ENCODE peak calls at places on chromosomes 3 and 15, in four cellular contexts. J is endodermal cell, O is esophagus muscularis mucosa, C is lung. U is an unnamed sample.

GRCh38 chr3:146598486-146598885 is 6.7 kb downstream of the PLSCR5 start:
- DNase-seq in C (no peak), J (no peak), O (no peak), U (no peak)

GRCh38 chr3:170364965-170365364 is 7.5 kb downstream of the SKIL start:
- DNase-seq in J (no peak), O (no peak), C (no peak), U (no peak)

GRCh38 chr3:172150896-172151295 is 111.5 kb downstream of the FNDC3B start:
- DNase-seq in J (no peak), C (no peak), O (no peak), U (no peak)

GRCh38 chr3:63355809-63356208 is 77.7 kb downstream of the SYNPR start:
- DNase-seq in J (no peak), O (no peak), C (no peak), U (no peak)

GRCh38 chr15:99707481-99708270 is 25.6 kb downstream of the LYSMD4 start:
- DNase-seq in C (no peak), J (no peak), O (no peak), U (no peak)

GRCh38 chr15:68704496-68705021 is 116.1 kb downstream of the ANP32A start:
- DNase-seq in C (peak), O (no peak), J (peak), U (peak)

GRCh38 chr15:72229076-72229946 is 1.7 kb downstream of the PKM start:
- DNase-seq in O (no peak), J (peak), C (no peak), U (no peak)

GRCh38 chr3:172536993-172537419 is 13.8 kb upstream of the TNFSF10 start:
- DNase-seq in C (no peak), J (no peak), O (no peak), U (no peak)

GRCh38 chr3:171206283-171206682 is 179.8 kb upstream of the SLC2A2 start:
- DNase-seq in O (no peak), J (peak), C (no peak), U (no peak)

GRCh38 chr3:147267431-147267830 is 138.9 kb downstream of the ZIC4 start:
- DNase-seq in J (no peak), O (no peak), C (no peak), U (no peak)

GRCh38 chr3:159941043-159941994 is 47.3 kb upstream of the IL12A start:
- DNase-seq in J (no peak), C (no peak), O (peak), U (no peak)

GRCh38 chr15:67715166-67715565 is 110.1 kb upstream of the SKOR1 start:
- DNase-seq in O (no peak), C (no peak), J (no peak), U (no peak)

GRCh38 chr15:57578288-57578900 is 13.3 kb upstream of the MYZAP start:
- DNase-seq in J (no peak), O (no peak), C (no peak), U (no peak)

GRCh38 chr3:12986521-12986920 is 86.7 kb downstream of the IQSEC1 start:
- DNase-seq in O (no peak), C (no peak), J (peak), U (no peak)

GRCh38 chr3:194472290-194472920 is 14.4 kb downstream of the ATP13A3 start:
- DNase-seq in J (no peak), O (no peak), C (no peak), U (no peak)

GRCh38 chr3:15306979-15307359 is 25.4 kb downstream of the SH3BP5 start:
- DNase-seq in O (no peak), J (no peak), C (no peak), U (no peak)

GRCh38 chr3:85007195-85008094 is 48.7 kb downstream of the CADM2 start:
- DNase-seq in C (no peak), J (no peak), O (no peak), U (no peak)

GRCh38 chr3:185687479-185687878 is 101.4 kb downstream of the SENP2 start:
- DNase-seq in C (no peak), J (no peak), O (peak), U (no peak)

GRCh38 chr3:156371683-156372082 is 183.2 kb downstream of the SSR3 start:
- DNase-seq in O (no peak), J (no peak), C (no peak), U (no peak)

GRCh38 chr3:71180524-71180923 is 403.0 kb downstream of the FOXP1 start:
- DNase-seq in C (no peak), J (no peak), O (no peak), U (no peak)

GRCh38 chr3:138598534-138598933 is 4.5 kb upstream of the CEP70 start:
- DNase-seq in J (no peak), C (no peak), O (no peak), U (no peak)

GRCh38 chr15:89019436-89019835 is 68.8 kb upstream of the ABHD2 start:
- DNase-seq in J (no peak), O (no peak), C (no peak), U (no peak)

GRCh38 chr15:89016549-89017041 is 71.7 kb upstream of the ABHD2 start:
- DNase-seq in C (no peak), J (no peak), O (no peak), U (peak)

GRCh38 chr15:89015412-89016097 is 72.7 kb upstream of the ABHD2 start:
- DNase-seq in C (no peak), O (no peak), J (no peak), U (no peak)

GRCh38 chr15:89018235-89018634 is 70.0 kb upstream of the ABHD2 start:
- DNase-seq in C (no peak), J (no peak), O (no peak), U (peak)

DNA sequence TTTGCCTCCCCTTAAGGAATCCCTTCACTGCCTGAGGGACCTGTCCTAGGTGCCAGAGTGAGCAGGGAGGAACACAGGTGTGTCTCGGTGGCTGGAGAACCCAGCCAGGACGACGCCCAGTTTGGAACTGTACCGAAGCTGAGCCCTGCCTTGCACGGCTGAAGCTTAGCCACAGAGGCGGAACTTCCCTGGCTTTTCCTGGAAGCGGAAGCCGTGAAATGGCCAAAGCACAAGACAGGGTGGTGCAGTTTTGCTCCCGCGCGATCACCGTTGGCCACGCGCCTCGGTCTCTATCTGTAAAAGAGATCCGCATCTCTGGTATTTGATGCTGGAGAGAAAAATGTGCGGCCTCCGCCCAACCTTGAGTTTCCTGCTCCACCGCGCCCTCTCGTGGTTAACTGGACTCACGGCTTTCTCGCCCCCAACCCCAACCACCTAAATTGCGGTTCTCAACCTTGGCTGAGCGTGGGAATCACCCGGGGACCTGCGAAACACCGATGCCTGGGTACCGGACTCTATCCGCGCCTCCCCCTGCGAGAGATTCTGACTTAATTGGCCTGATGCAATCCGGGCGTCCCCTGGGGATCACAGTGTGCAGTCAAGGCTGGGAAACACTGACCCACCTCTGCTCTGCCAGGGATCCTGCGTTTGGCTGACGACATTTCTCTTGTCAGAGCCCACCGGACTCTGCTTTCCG is 70.7 kb upstream of the ABHD2 start:
- DNase-seq in J (peak), C (peak), O (peak), U (peak)
- H3K4me3 ChIP-seq in J (peak), C (no peak), O (peak), U (no peak)

GRCh38 chr3:29313981-29314726 is 33.3 kb downstream of the RBMS3 start:
- DNase-seq in O (no peak), C (no peak), J (no peak), U (no peak)

GRCh38 chr3:29313074-29313473 is 32.2 kb downstream of the RBMS3 start:
- DNase-seq in C (no peak), J (no peak), O (no peak), U (no peak)

GRCh38 chr3:29311805-29312204 is 30.9 kb downstream of the RBMS3 start:
- DNase-seq in J (no peak), O (no peak), C (no peak), U (no peak)

GRCh38 chr3:29307229-29307796 is 26.4 kb downstream of the RBMS3 start:
- DNase-seq in J (no peak), C (no peak), O (no peak), U (no peak)

GRCh38 chr3:29310865-29311264 is 30.0 kb downstream of the RBMS3 start:
- DNase-seq in O (no peak), J (no peak), C (no peak), U (no peak)
- H3K4me3 ChIP-seq in O (no peak), J (no peak), C (no peak), U (no peak)

GRCh38 chr3:148307443-148307843 is 390.3 kb upstream of the AGTR1 start:
- DNase-seq in J (no peak), O (no peak), C (no peak), U (no peak)
- H3K4me3 ChIP-seq in J (no peak), O (no peak), C (no peak), U (no peak)

GRCh38 chr15:31365655-31366127 is 39.1 kb downstream of the KLF13 start:
- DNase-seq in O (peak), J (peak), C (peak), U (peak)

GRCh38 chr15:31366169-31366734 is 39.6 kb downstream of the KLF13 start:
- DNase-seq in C (no peak), J (peak), O (no peak), U (peak)

GRCh38 chr15:31364301-31365031 is 37.8 kb downstream of the KLF13 start:
- DNase-seq in J (peak), O (no peak), C (no peak), U (no peak)

GRCh38 chr15:31367021-31367729 is 40.5 kb downstream of the KLF13 start:
- DNase-seq in O (no peak), C (no peak), J (no peak), U (no peak)

DNA sequence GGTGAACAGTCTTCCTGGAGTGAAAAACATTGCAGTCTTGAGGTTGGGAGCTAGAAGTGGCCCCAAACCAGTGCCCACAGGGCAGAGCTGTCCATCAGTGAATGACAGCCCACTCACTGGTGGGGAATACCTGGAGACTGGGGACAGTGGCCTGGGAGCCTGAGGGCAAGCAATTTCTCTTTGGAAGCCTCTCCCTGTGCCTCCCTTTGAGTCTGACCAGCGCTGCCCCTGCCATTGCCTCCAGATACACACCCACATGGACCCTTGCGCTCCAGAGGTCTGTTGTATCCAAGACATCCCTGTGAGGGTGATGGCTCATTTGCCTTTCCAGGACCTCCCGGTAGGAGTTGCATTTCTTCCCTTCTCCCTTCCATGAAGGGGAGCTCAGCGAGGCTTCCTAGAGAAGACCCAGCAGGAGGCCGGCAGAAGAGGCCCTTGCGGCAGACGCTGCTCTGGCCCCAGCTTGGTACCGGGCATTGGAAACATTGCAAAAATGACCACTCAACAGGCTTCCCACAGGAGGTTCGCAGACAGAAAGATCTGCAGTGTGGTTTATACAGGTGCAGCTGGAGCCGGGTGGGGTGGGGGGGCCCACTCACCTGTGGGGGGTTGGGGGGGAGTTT is 38.5 kb downstream of the KLF13 start:
- DNase-seq in J (no peak), C (no peak), O (no peak), U (no peak)
- H3K4me3 ChIP-seq in J (no peak), C (no peak), O (peak), U (no peak)

DNA sequence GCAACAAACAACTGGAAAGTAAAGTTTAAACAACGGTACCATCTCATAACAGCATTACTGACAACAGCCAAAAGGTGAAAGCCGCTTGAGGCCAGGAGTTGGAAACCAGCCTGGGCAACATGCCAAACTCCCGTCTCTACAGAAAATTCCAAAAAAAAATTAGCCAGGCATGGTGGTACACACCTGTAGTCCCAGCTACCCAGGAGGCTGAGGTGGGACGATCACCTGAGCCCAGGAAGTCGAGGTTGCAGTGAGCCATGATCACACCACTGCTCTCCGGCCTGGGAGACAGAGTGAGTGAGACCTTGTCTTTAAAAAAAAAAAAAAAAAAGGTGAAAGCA is 4.4 kb downstream of the TNK2 start:
- DNase-seq in J (no peak), O (no peak), C (no peak), U (no peak)
- H3K4me3 ChIP-seq in J (no peak), O (no peak), C (no peak), U (no peak)

U was measured in adrenal gland.